ENCODE peak calls at places on chromosomes 4 and X, in eight cellular contexts. J, H, Q, F, Y, B, Z and P are unnamed samples.

GRCh38 chr4:140996757-140997156 is 136.5 kb downstream of the RNF150 start:
- DNase-seq in J (no peak), H (no peak), Q (no peak), F (no peak), Y (peak), B (no peak), Z (no peak), P (no peak)

GRCh38 chr4:118417325-118417724 is 64.5 kb upstream of the PRSS12 start:
- DNase-seq in J (no peak), H (no peak), Q (no peak), F (no peak), Y (no peak), B (no peak), Z (no peak), P (no peak)

GRCh38 chrX:149830192-149830873 is 48.6 kb downstream of the MAGEA9 start:
- DNase-seq in J (no peak), H (no peak), Q (no peak), F (no peak), Y (peak), B (peak), Z (no peak), P (peak)

GRCh38 chr4:38856524-38857337 is at the start of gene TLR6:
- DNase-seq in J (peak), H (peak), Q (peak), F (peak), Y (no peak), B (peak), Z (peak), P (peak)

GRCh38 chr4:154626793-154627484 is 14.5 kb upstream of the FGG start:
- DNase-seq in J (peak), H (no peak), Q (peak), F (no peak), Y (peak), B (no peak), Z (peak), P (peak)

GRCh38 chrX:24515447-24515846 is 50.4 kb downstream of the PDK3 start:
- DNase-seq in J (no peak), H (no peak), Q (no peak), F (no peak), Y (no peak), B (no peak), Z (peak), P (peak)

GRCh38 chr4:33725861-33726260 is 2518.5 kb downstream of the ARAP2 start:
- DNase-seq in J (no peak), H (no peak), Q (no peak), F (no peak), Y (no peak), B (no peak), Z (no peak), P (no peak)

GRCh38 chrX:119654112-119654531 is 38.8 kb downstream of the SEPTIN6 start:
- DNase-seq in J (no peak), H (no peak), Q (no peak), F (no peak), Y (no peak), B (peak), Z (no peak), P (peak)

GRCh38 chrX:12446342-12447075 is 308.2 kb downstream of the FRMPD4 start:
- DNase-seq in J (no peak), H (no peak), Q (no peak), F (no peak), Y (peak), B (no peak), Z (no peak), P (no peak)

GRCh38 chr4:181204109-181204508 is 1039.1 kb upstream of the TENM3 start:
- DNase-seq in J (no peak), H (no peak), Q (peak), F (no peak), Y (no peak), B (no peak), Z (no peak), P (no peak)

GRCh38 chr4:4358093-4358840 is 28.6 kb upstream of the NSG1 start:
- DNase-seq in J (no peak), H (no peak), Q (no peak), F (no peak), Y (no peak), B (no peak), Z (no peak), P (no peak)

GRCh38 chr4:181416966-181417365 is 826.2 kb upstream of the TENM3 start:
- DNase-seq in J (no peak), H (no peak), Q (no peak), F (no peak), Y (no peak), B (no peak), Z (no peak), P (no peak)

GRCh38 chrX:39903937-39904336 is 193.8 kb downstream of the BCOR start:
- DNase-seq in J (no peak), H (no peak), Q (no peak), F (no peak), Y (peak), B (peak), Z (no peak), P (no peak)

GRCh38 chr4:105455998-105456397 is 17.9 kb downstream of the PPA2 start:
- DNase-seq in J (no peak), H (no peak), Q (no peak), F (no peak), Y (no peak), B (no peak), Z (no peak), P (no peak)

GRCh38 chr4:7398104-7398423 is 36.7 kb downstream of the PSAPL1 start:
- DNase-seq in J (no peak), H (peak), Q (peak), F (no peak), Y (no peak), B (no peak), Z (peak), P (peak)

GRCh38 chr4:89283975-89284556 is 23.5 kb downstream of the GPRIN3 start:
- DNase-seq in J (no peak), H (no peak), Q (no peak), F (no peak), Y (no peak), B (no peak), Z (no peak), P (no peak)

GRCh38 chrX:12137982-12138365 is 299 bp upstream of the FRMPD4 start:
- DNase-seq in J (no peak), H (no peak), Q (no peak), F (no peak), Y (no peak), B (no peak), Z (peak), P (no peak)

GRCh38 chr4:177051473-177052060 is 258.1 kb upstream of the NEIL3 start:
- DNase-seq in J (peak), H (no peak), Q (peak), F (no peak), Y (no peak), B (no peak), Z (peak), P (peak)

GRCh38 chr4:182745268-182745667 is 171.9 kb downstream of the DCTD start:
- DNase-seq in J (no peak), H (no peak), Q (peak), F (peak), Y (no peak), B (no peak), Z (peak), P (peak)

GRCh38 chr4:8103991-8104390 is 54.6 kb downstream of the ABLIM2 start:
- DNase-seq in J (no peak), H (no peak), Q (no peak), F (no peak), Y (no peak), B (no peak), Z (no peak), P (no peak)

GRCh38 chrX:10326578-10326977 is 169.8 kb downstream of the CLCN4 start:
- DNase-seq in J (no peak), H (no peak), Q (peak), F (no peak), Y (peak), B (no peak), Z (peak), P (no peak)

GRCh38 chr4:120557372-120557771 is 365.2 kb downstream of the PRDM5 start:
- DNase-seq in J (no peak), H (no peak), Q (no peak), F (no peak), Y (peak), B (no peak), Z (no peak), P (no peak)

GRCh38 chrX:49930046-49930445 is 7.7 kb downstream of the CLCN5 start:
- DNase-seq in J (no peak), H (no peak), Q (no peak), F (no peak), Y (no peak), B (no peak), Z (no peak), P (no peak)

GRCh38 chr4:38488891-38489861 is 174.8 kb upstream of the KLF3 start:
- DNase-seq in J (no peak), H (no peak), Q (no peak), F (no peak), Y (no peak), B (no peak), Z (no peak), P (peak)

GRCh38 chr4:110085131-110085530 is 113.3 kb downstream of the ELOVL6 start:
- DNase-seq in J (no peak), H (no peak), Q (peak), F (no peak), Y (no peak), B (no peak), Z (peak), P (peak)

GRCh38 chr4:48162162-48162561 is 28.1 kb upstream of the TXK start:
- DNase-seq in J (no peak), H (no peak), Q (no peak), F (no peak), Y (peak), B (no peak), Z (peak), P (no peak)

GRCh38 chrX:67546496-67547423 is 2.9 kb downstream of the AR start:
- DNase-seq in J (no peak), H (no peak), Q (no peak), F (no peak), Y (no peak), B (no peak), Z (no peak), P (no peak)

GRCh38 chr4:155582971-155583437 is 83.6 kb upstream of the GUCY1A1 start:
- DNase-seq in J (no peak), H (peak), Q (peak), F (no peak), Y (no peak), B (no peak), Z (peak), P (no peak)

GRCh38 chr4:41258783-41259182 is 2.1 kb downstream of the UCHL1 start:
- DNase-seq in J (no peak), H (peak), Q (peak), F (no peak), Y (peak), B (no peak), Z (peak), P (peak)

GRCh38 chrX:23803931-23804381 is 21.0 kb downstream of the SAT1 start:
- DNase-seq in J (no peak), H (no peak), Q (peak), F (no peak), Y (no peak), B (no peak), Z (peak), P (peak)

GRCh38 chrX:69361286-69361926 is 142.7 kb upstream of the NALF2 start:
- DNase-seq in J (no peak), H (no peak), Q (no peak), F (no peak), Y (peak), B (no peak), Z (no peak), P (peak)

GRCh38 chrX:3713225-3713936 is at the start of gene PRKX:
- DNase-seq in J (peak), H (no peak), Q (peak), F (no peak), Y (no peak), B (peak), Z (no peak), P (peak)

GRCh38 chr4:98905834-98906233 is 23.1 kb downstream of the EIF4E start:
- DNase-seq in J (no peak), H (no peak), Q (no peak), F (no peak), Y (no peak), B (no peak), Z (no peak), P (no peak)

GRCh38 chrX:30572004-30572403 is 5.6 kb downstream of the TASL start:
- DNase-seq in J (no peak), H (no peak), Q (no peak), F (no peak), Y (no peak), B (no peak), Z (no peak), P (peak)

GRCh38 chr4:2797545-2798305 is 4.8 kb downstream of the SH3BP2 start:
- DNase-seq in J (no peak), H (no peak), Q (no peak), F (no peak), Y (no peak), B (peak), Z (no peak), P (no peak)

GRCh38 chrX:31074522-31074921 is 2.7 kb upstream of the FTHL17 start:
- DNase-seq in J (no peak), H (no peak), Q (no peak), F (no peak), Y (no peak), B (no peak), Z (no peak), P (no peak)